ENCODE peak calls at places on chromosomes 4 and X, in four cellular contexts. One of them, this sample, is unnamed.
A peak's percentile ranks its signal among the peaks of the same experiment; 100 is the strongest.

GRCh38 chr4:41358626-41359025 is 101.9 kb downstream of the UCHL1 start:
- DNase-seq in lower lobe of right lung: no peak
- DNase-seq in LoVo: no peak
- DNase-seq in cortex of kidney: no peak
- DNase-seq in this sample: peak; percentile 83

GRCh38 chr4:162017863-162018262 is 145.9 kb downstream of the FSTL5 start:
- DNase-seq in lower lobe of right lung: no peak
- DNase-seq in cortex of kidney: no peak
- DNase-seq in LoVo: no peak
- DNase-seq in this sample: no peak

GRCh38 chr4:86223472-86223871 is 136.4 kb downstream of the MAPK10 start:
- DNase-seq in LoVo: no peak
- DNase-seq in lower lobe of right lung: no peak
- DNase-seq in cortex of kidney: no peak
- DNase-seq in this sample: no peak

GRCh38 chrX:12170755-12171154 is 32.5 kb downstream of the FRMPD4 start:
- DNase-seq in lower lobe of right lung: no peak
- DNase-seq in LoVo: no peak
- DNase-seq in cortex of kidney: no peak
- DNase-seq in this sample: no peak

GRCh38 chr4:174305961-174306360 is 22.2 kb downstream of the CEP44 start:
- DNase-seq in LoVo: no peak
- DNase-seq in cortex of kidney: no peak
- DNase-seq in lower lobe of right lung: no peak
- DNase-seq in this sample: no peak

GRCh38 chr4:123600426-123600825 is 203.8 kb downstream of the SPRY1 start:
- DNase-seq in lower lobe of right lung: no peak
- DNase-seq in cortex of kidney: no peak
- DNase-seq in LoVo: no peak
- DNase-seq in this sample: no peak

GRCh38 chr4:178196751-178197150 is 754.5 kb upstream of the AGA start:
- DNase-seq in lower lobe of right lung: no peak
- DNase-seq in LoVo: no peak
- DNase-seq in cortex of kidney: no peak
- DNase-seq in this sample: no peak

GRCh38 chr4:176387571-176387970 is 67.8 kb downstream of the SPCS3 start:
- DNase-seq in lower lobe of right lung: no peak
- DNase-seq in LoVo: no peak
- DNase-seq in cortex of kidney: no peak
- DNase-seq in this sample: no peak

GRCh38 chrX:11451133-11451532 is 157.9 kb downstream of the AMELX start:
- DNase-seq in lower lobe of right lung: no peak
- DNase-seq in cortex of kidney: no peak
- DNase-seq in LoVo: no peak
- DNase-seq in this sample: no peak

GRCh38 chr4:173919196-173919595 is 364.3 kb downstream of the FBXO8 start:
- DNase-seq in LoVo: no peak
- DNase-seq in cortex of kidney: no peak
- DNase-seq in lower lobe of right lung: no peak
- DNase-seq in this sample: no peak

GRCh38 chrX:63471004-63471403 is 119.9 kb upstream of the SPIN4 start:
- DNase-seq in LoVo: no peak
- DNase-seq in cortex of kidney: no peak
- DNase-seq in lower lobe of right lung: no peak
- DNase-seq in this sample: no peak

GRCh38 chr4:8391972-8392371 is 48.6 kb downstream of the ACOX3 start:
- DNase-seq in LoVo: no peak
- DNase-seq in lower lobe of right lung: no peak
- DNase-seq in cortex of kidney: no peak
- DNase-seq in this sample: no peak

GRCh38 chrX:50617183-50617582 is 146.6 kb upstream of the DGKK start:
- DNase-seq in LoVo: no peak
- DNase-seq in lower lobe of right lung: no peak
- DNase-seq in cortex of kidney: no peak
- DNase-seq in this sample: no peak

GRCh38 chr4:48100248-48100647 is 33.8 kb downstream of the TXK start:
- DNase-seq in cortex of kidney: no peak
- DNase-seq in LoVo: no peak
- DNase-seq in lower lobe of right lung: no peak
- DNase-seq in this sample: no peak

GRCh38 chr4:86895692-86896488 is 3.7 kb upstream of the C4orf36 start:
- DNase-seq in LoVo: peak; percentile 80
- DNase-seq in cortex of kidney: no peak
- DNase-seq in lower lobe of right lung: no peak
- DNase-seq in this sample: peak; percentile 62

GRCh38 chr4:16253127-16253960 is 27.1 kb upstream of the TAPT1 start:
- DNase-seq in lower lobe of right lung: no peak
- DNase-seq in LoVo: no peak
- DNase-seq in cortex of kidney: no peak
- DNase-seq in this sample: peak; percentile 14

GRCh38 chr4:174199735-174200134 is 83.7 kb downstream of the FBXO8 start:
- DNase-seq in LoVo: no peak
- DNase-seq in cortex of kidney: no peak
- DNase-seq in lower lobe of right lung: no peak
- DNase-seq in this sample: no peak

GRCh38 chr4:34182346-34182745 is 2062.0 kb downstream of the ARAP2 start:
- DNase-seq in lower lobe of right lung: no peak
- DNase-seq in cortex of kidney: no peak
- DNase-seq in LoVo: no peak
- DNase-seq in this sample: no peak

GRCh38 chr4:152340818-152341217 is 195.1 kb downstream of the FBXW7 start:
- DNase-seq in lower lobe of right lung: no peak
- DNase-seq in cortex of kidney: no peak
- DNase-seq in LoVo: no peak
- DNase-seq in this sample: no peak

GRCh38 chrX:71911023-71911730 is 532 bp downstream of the NHSL2 start:
- DNase-seq in cortex of kidney: no peak
- DNase-seq in lower lobe of right lung: no peak
- DNase-seq in LoVo: no peak
- DNase-seq in this sample: peak; percentile 48

GRCh38 chr4:71526626-71527406 is 188.0 kb downstream of the SLC4A4 start:
- DNase-seq in lower lobe of right lung: no peak
- DNase-seq in cortex of kidney: no peak
- DNase-seq in LoVo: no peak
- DNase-seq in this sample: no peak

GRCh38 chr4:73609688-73610087 is 10.5 kb downstream of the RASSF6 start:
- DNase-seq in cortex of kidney: no peak
- DNase-seq in lower lobe of right lung: no peak
- DNase-seq in LoVo: peak; percentile 26
- DNase-seq in this sample: peak; percentile 31

GRCh38 chrX:153029875-153030274 is 26.4 kb upstream of the PNMA3 start:
- DNase-seq in cortex of kidney: no peak
- DNase-seq in LoVo: no peak
- DNase-seq in lower lobe of right lung: no peak
- DNase-seq in this sample: no peak

GRCh38 chr4:1373892-1374705 is 27.1 kb downstream of the UVSSA start:
- DNase-seq in cortex of kidney: no peak
- DNase-seq in LoVo: no peak
- DNase-seq in lower lobe of right lung: peak; percentile 28
- DNase-seq in this sample: no peak

GRCh38 chr4:86834901-86835300 is 14.3 kb downstream of the SLC10A6 start:
- DNase-seq in lower lobe of right lung: no peak
- DNase-seq in LoVo: no peak
- DNase-seq in cortex of kidney: no peak
- DNase-seq in this sample: peak; percentile 60

GRCh38 chr4:147834480-147834879 is 102.6 kb downstream of the ARHGAP10 start:
- DNase-seq in cortex of kidney: no peak
- DNase-seq in lower lobe of right lung: no peak
- DNase-seq in LoVo: no peak
- DNase-seq in this sample: no peak

GRCh38 chrX:68834371-68835103 is 5.7 kb downstream of the EFNB1 start:
- DNase-seq in lower lobe of right lung: no peak
- DNase-seq in LoVo: no peak
- DNase-seq in cortex of kidney: no peak
- DNase-seq in this sample: no peak

GRCh38 chr4:170589597-170590191 is 499.9 kb upstream of the AADAT start:
- DNase-seq in cortex of kidney: no peak
- DNase-seq in LoVo: peak; percentile 34
- DNase-seq in lower lobe of right lung: no peak
- DNase-seq in this sample: peak; percentile 14

GRCh38 chr4:165384608-165385007 is 5.8 kb downstream of the CPE start:
- DNase-seq in LoVo: no peak
- DNase-seq in lower lobe of right lung: no peak
- DNase-seq in cortex of kidney: no peak
- DNase-seq in this sample: no peak

GRCh38 chr4:146567396-146567795 is 45.7 kb upstream of the SLC10A7 start:
- DNase-seq in cortex of kidney: no peak
- DNase-seq in lower lobe of right lung: no peak
- DNase-seq in LoVo: no peak
- DNase-seq in this sample: no peak

GRCh38 chr4:26573389-26573794 is 10.5 kb upstream of the TBC1D19 start:
- DNase-seq in cortex of kidney: no peak
- DNase-seq in lower lobe of right lung: no peak
- DNase-seq in LoVo: no peak
- DNase-seq in this sample: peak; percentile 95

GRCh38 chrX:51892921-51893745 is at the start of gene MAGED1:
- DNase-seq in cortex of kidney: peak; percentile 3
- DNase-seq in lower lobe of right lung: peak; percentile 88
- DNase-seq in LoVo: peak; percentile 1
- DNase-seq in this sample: peak; percentile 93

GRCh38 chr4:137312257-137312656 is 220.0 kb downstream of the PCDH18 start:
- DNase-seq in LoVo: no peak
- DNase-seq in lower lobe of right lung: no peak
- DNase-seq in cortex of kidney: no peak
- DNase-seq in this sample: no peak

This sample was measured in Caki2.